ENCODE peak calls at places on chromosomes 11 and 22, in nine cellular contexts. One of them, this sample, is unnamed.

GRCh38 chr11:61095022-61095421 is 7.3 kb upstream of the CD5 start:
- DNase-seq in SK-N-DZ: no peak
- DNase-seq in testis: no peak
- DNase-seq in activated T-cell treated with anti-CD3 and anti-CD28 coated beads for 1 hour: no peak
- DNase-seq in nephron progenitor cell: no peak
- DNase-seq in H7: no peak
- DNase-seq in brain microvascular endothelial cell: no peak
- DNase-seq in T-helper 1 cell: no peak
- DNase-seq in cardiac muscle cell: no peak
- DNase-seq in this sample: no peak

GRCh38 chr11:86802601-86803051 is 2.3 kb downstream of the PRSS23 start:
- DNase-seq in activated T-cell treated with anti-CD3 and anti-CD28 coated beads for 1 hour: no peak
- DNase-seq in brain microvascular endothelial cell: no peak
- DNase-seq in H7: peak; percentile 46
- DNase-seq in T-helper 1 cell: no peak
- DNase-seq in cardiac muscle cell: peak; percentile 60
- DNase-seq in SK-N-DZ: peak; percentile 68
- DNase-seq in testis: peak; percentile 56
- DNase-seq in nephron progenitor cell: no peak
- DNase-seq in this sample: no peak

GRCh38 chr11:18844753-18845367 is 53.3 kb upstream of the PTPN5 start:
- DNase-seq in activated T-cell treated with anti-CD3 and anti-CD28 coated beads for 1 hour: no peak
- DNase-seq in SK-N-DZ: peak; percentile 32
- DNase-seq in testis: no peak
- DNase-seq in cardiac muscle cell: peak; percentile 57
- DNase-seq in H7: peak; percentile 37
- DNase-seq in T-helper 1 cell: no peak
- DNase-seq in brain microvascular endothelial cell: peak; percentile 37
- DNase-seq in nephron progenitor cell: no peak
- DNase-seq in this sample: no peak

GRCh38 chr11:61132646-61133045 is 28.6 kb downstream of the VPS37C start:
- DNase-seq in T-helper 1 cell: no peak
- DNase-seq in cardiac muscle cell: no peak
- DNase-seq in brain microvascular endothelial cell: no peak
- DNase-seq in activated T-cell treated with anti-CD3 and anti-CD28 coated beads for 1 hour: no peak
- DNase-seq in SK-N-DZ: no peak
- DNase-seq in H7: no peak
- DNase-seq in nephron progenitor cell: no peak
- DNase-seq in testis: no peak
- DNase-seq in this sample: no peak

GRCh38 chr11:119752946-119753345 is 23.9 kb upstream of the NECTIN1 start:
- DNase-seq in SK-N-DZ: no peak
- DNase-seq in cardiac muscle cell: no peak
- DNase-seq in T-helper 1 cell: no peak
- DNase-seq in activated T-cell treated with anti-CD3 and anti-CD28 coated beads for 1 hour: no peak
- DNase-seq in testis: no peak
- DNase-seq in H7: no peak
- DNase-seq in nephron progenitor cell: no peak
- DNase-seq in brain microvascular endothelial cell: no peak
- DNase-seq in this sample: no peak

GRCh38 chr11:5564259-5565019 is 16.1 kb upstream of the OR52H1 start:
- DNase-seq in nephron progenitor cell: no peak
- DNase-seq in brain microvascular endothelial cell: peak; percentile 10
- DNase-seq in activated T-cell treated with anti-CD3 and anti-CD28 coated beads for 1 hour: no peak
- DNase-seq in cardiac muscle cell: no peak
- DNase-seq in SK-N-DZ: no peak
- DNase-seq in H7: no peak
- DNase-seq in T-helper 1 cell: no peak
- DNase-seq in testis: no peak
- DNase-seq in this sample: no peak

GRCh38 chr22:36536717-36537116 is 7.8 kb upstream of the EIF3D start:
- DNase-seq in H7: no peak
- DNase-seq in brain microvascular endothelial cell: no peak
- DNase-seq in cardiac muscle cell: no peak
- DNase-seq in nephron progenitor cell: no peak
- DNase-seq in activated T-cell treated with anti-CD3 and anti-CD28 coated beads for 1 hour: no peak
- DNase-seq in T-helper 1 cell: no peak
- DNase-seq in SK-N-DZ: no peak
- DNase-seq in testis: no peak
- DNase-seq in this sample: no peak

GRCh38 chr11:1771700-1772099 is 8.0 kb upstream of the CTSD start:
- DNase-seq in SK-N-DZ: no peak
- DNase-seq in T-helper 1 cell: no peak
- DNase-seq in cardiac muscle cell: no peak
- DNase-seq in brain microvascular endothelial cell: peak; percentile 34
- DNase-seq in testis: no peak
- DNase-seq in H7: no peak
- DNase-seq in activated T-cell treated with anti-CD3 and anti-CD28 coated beads for 1 hour: no peak
- DNase-seq in nephron progenitor cell: no peak
- DNase-seq in this sample: no peak

GRCh38 chr11:72812968-72813739 is 1.1 kb upstream of the ATG16L2 start:
- DNase-seq in SK-N-DZ: peak; percentile 86
- DNase-seq in testis: no peak
- DNase-seq in activated T-cell treated with anti-CD3 and anti-CD28 coated beads for 1 hour: peak; percentile 37
- DNase-seq in cardiac muscle cell: peak; percentile 52
- DNase-seq in T-helper 1 cell: peak; percentile 51
- DNase-seq in brain microvascular endothelial cell: peak; percentile 56
- DNase-seq in nephron progenitor cell: peak; percentile 51
- DNase-seq in H7: peak; percentile 85
- DNase-seq in this sample: peak; percentile 59

GRCh38 chr11:118058311-118059230 is 18.3 kb upstream of the TMPRSS4 start:
- DNase-seq in testis: no peak
- DNase-seq in brain microvascular endothelial cell: no peak
- DNase-seq in activated T-cell treated with anti-CD3 and anti-CD28 coated beads for 1 hour: no peak
- DNase-seq in H7: peak; percentile 21
- DNase-seq in nephron progenitor cell: no peak
- DNase-seq in cardiac muscle cell: no peak
- DNase-seq in SK-N-DZ: no peak
- DNase-seq in T-helper 1 cell: no peak
- DNase-seq in this sample: no peak

GRCh38 chr11:95241673-95242072 is 10.7 kb upstream of the SESN3 start:
- DNase-seq in cardiac muscle cell: no peak
- DNase-seq in H7: no peak
- DNase-seq in SK-N-DZ: no peak
- DNase-seq in testis: no peak
- DNase-seq in activated T-cell treated with anti-CD3 and anti-CD28 coated beads for 1 hour: no peak
- DNase-seq in T-helper 1 cell: no peak
- DNase-seq in nephron progenitor cell: no peak
- DNase-seq in brain microvascular endothelial cell: no peak
- DNase-seq in this sample: no peak

GRCh38 chr11:14927146-14927545 is 35.1 kb upstream of the CYP2R1 start:
- DNase-seq in T-helper 1 cell: no peak
- DNase-seq in H7: no peak
- DNase-seq in nephron progenitor cell: no peak
- DNase-seq in activated T-cell treated with anti-CD3 and anti-CD28 coated beads for 1 hour: no peak
- DNase-seq in brain microvascular endothelial cell: peak; percentile 11
- DNase-seq in SK-N-DZ: no peak
- DNase-seq in cardiac muscle cell: no peak
- DNase-seq in testis: no peak
- DNase-seq in this sample: no peak

GRCh38 chr22:50473855-50474671 is 772 bp downstream of the SBF1 start:
- DNase-seq in brain microvascular endothelial cell: peak; percentile 55
- DNase-seq in testis: peak; percentile 57
- DNase-seq in T-helper 1 cell: no peak
- DNase-seq in H7: peak; percentile 89
- DNase-seq in SK-N-DZ: no peak
- DNase-seq in nephron progenitor cell: peak; percentile 57
- DNase-seq in activated T-cell treated with anti-CD3 and anti-CD28 coated beads for 1 hour: no peak
- DNase-seq in cardiac muscle cell: peak; percentile 69
- DNase-seq in this sample: no peak

GRCh38 chr11:6578134-6578533 is 25.3 kb downstream of the RRP8 start:
- DNase-seq in cardiac muscle cell: no peak
- DNase-seq in SK-N-DZ: no peak
- DNase-seq in activated T-cell treated with anti-CD3 and anti-CD28 coated beads for 1 hour: no peak
- DNase-seq in T-helper 1 cell: no peak
- DNase-seq in H7: no peak
- DNase-seq in brain microvascular endothelial cell: no peak
- DNase-seq in testis: no peak
- DNase-seq in nephron progenitor cell: no peak
- DNase-seq in this sample: no peak

GRCh38 chr11:33463059-33463458 is 205.9 kb downstream of the HIPK3 start:
- DNase-seq in cardiac muscle cell: no peak
- DNase-seq in brain microvascular endothelial cell: peak; percentile 59
- DNase-seq in testis: no peak
- DNase-seq in H7: no peak
- DNase-seq in SK-N-DZ: no peak
- DNase-seq in nephron progenitor cell: no peak
- DNase-seq in activated T-cell treated with anti-CD3 and anti-CD28 coated beads for 1 hour: no peak
- DNase-seq in T-helper 1 cell: no peak
- DNase-seq in this sample: no peak

GRCh38 chr11:36037031-36037430 is 93.2 kb downstream of the LDLRAD3 start:
- DNase-seq in cardiac muscle cell: no peak
- DNase-seq in H7: no peak
- DNase-seq in brain microvascular endothelial cell: no peak
- DNase-seq in T-helper 1 cell: no peak
- DNase-seq in activated T-cell treated with anti-CD3 and anti-CD28 coated beads for 1 hour: no peak
- DNase-seq in nephron progenitor cell: no peak
- DNase-seq in SK-N-DZ: no peak
- DNase-seq in testis: peak; percentile 36
- DNase-seq in this sample: no peak

GRCh38 chr11:2521681-2522630 is 77.1 kb downstream of the KCNQ1 start:
- DNase-seq in SK-N-DZ: no peak
- DNase-seq in T-helper 1 cell: no peak
- DNase-seq in testis: peak; percentile 10
- DNase-seq in H7: peak; percentile 46
- DNase-seq in brain microvascular endothelial cell: no peak
- DNase-seq in nephron progenitor cell: no peak
- DNase-seq in cardiac muscle cell: no peak
- DNase-seq in activated T-cell treated with anti-CD3 and anti-CD28 coated beads for 1 hour: no peak
- DNase-seq in this sample: no peak

This sample was measured in T-helper 22 cell.